ENCODE peak calls at places on chromosomes 16 and 17, in four cellular contexts. T, Q, H and O are unnamed samples.

GRCh38 chr17:38325221-38325851 is 18.4 kb downstream of the GPR179 start:
- DNase-seq in T (no peak), Q (no peak), H (no peak), O (no peak)

GRCh38 chr17:55384833-55385232 is 36.8 kb downstream of the MMD start:
- DNase-seq in T (no peak), Q (no peak), H (no peak), O (no peak)

GRCh38 chr17:10616502-10617119 is 40.5 kb downstream of the MYH3 start:
- DNase-seq in T (peak), Q (peak), H (peak), O (peak)

GRCh38 chr16:88865310-88865709 is 1.1 kb downstream of the PABPN1L start:
- DNase-seq in T (no peak), Q (no peak), H (no peak), O (no peak)

GRCh38 chr16:68486671-68487495 is 38.6 kb upstream of the SMPD3 start:
- DNase-seq in T (no peak), Q (no peak), H (no peak), O (peak)

GRCh38 chr16:49857423-49858181 is 1.7 kb upstream of the ZNF423 start:
- DNase-seq in T (peak), Q (peak), H (peak), O (peak)

GRCh38 chr16:76941091-76941490 is 249.9 kb upstream of the MON1B start:
- DNase-seq in T (no peak), Q (no peak), H (no peak), O (no peak)

GRCh38 chr17:76438906-76439305 is 14.0 kb downstream of the UBE2O start:
- DNase-seq in T (no peak), Q (no peak), H (no peak), O (no peak)

GRCh38 chr17:57448288-57449283 is 192.3 kb downstream of the MSI2 start:
- DNase-seq in T (no peak), Q (no peak), H (no peak), O (no peak)

GRCh38 chr17:80476877-80477646 is 655 bp upstream of the NPTX1 start:
- DNase-seq in T (no peak), Q (no peak), H (no peak), O (no peak)

GRCh38 chr16:3690991-3691720 is 26.2 kb downstream of the TRAP1 start:
- DNase-seq in T (no peak), Q (no peak), H (no peak), O (no peak)

GRCh38 chr16:23640959-23641765 is at the start of the genes DCTN5 and PALB2:
- DNase-seq in T (peak), Q (peak), H (peak), O (peak)

GRCh38 chr16:52439171-52439701 is 107.7 kb downstream of the TOX3 start:
- DNase-seq in T (no peak), Q (no peak), H (no peak), O (no peak)

GRCh38 chr17:78922876-78923498 is 2.2 kb downstream of the TIMP2 start:
- DNase-seq in T (no peak), Q (no peak), H (no peak), O (no peak)

GRCh38 chr16:89606006-89606405 is 7.4 kb upstream of the DPEP1 start:
- DNase-seq in T (no peak), Q (no peak), H (no peak), O (no peak)

GRCh38 chr17:79777844-79778503 is at the start of gene CBX2:
- DNase-seq in T (peak), Q (peak), H (peak), O (peak)

GRCh38 chr17:77371117-77371887 is 230.5 kb downstream of the SEC14L1 start:
- DNase-seq in T (no peak), Q (no peak), H (peak), O (no peak)

GRCh38 chr16:67022531-67023214 is 6.3 kb upstream of the CBFB start:
- DNase-seq in T (no peak), Q (no peak), H (peak), O (no peak)

GRCh38 chr16:79845734-79846135 is 245.2 kb upstream of the MAF start:
- DNase-seq in T (no peak), Q (no peak), H (no peak), O (no peak)

GRCh38 chr17:30556374-30557332 is 79.4 kb downstream of the GOSR1 start:
- DNase-seq in T (peak), Q (no peak), H (peak), O (no peak)

GRCh38 chr17:64683791-64684190 is 21.7 kb upstream of the SMURF2 start:
- DNase-seq in T (no peak), Q (no peak), H (no peak), O (no peak)

GRCh38 chr17:44375196-44376017 is 11.8 kb upstream of the FAM171A2 start:
- DNase-seq in T (peak), Q (no peak), H (no peak), O (no peak)

GRCh38 chr16:47713225-47713595 is 252.1 kb downstream of the PHKB start:
- DNase-seq in T (no peak), Q (no peak), H (no peak), O (no peak)

GRCh38 chr17:55440391-55440790 is 18.8 kb upstream of the MMD start:
- DNase-seq in T (no peak), Q (no peak), H (no peak), O (no peak)

GRCh38 chr17:50956409-50956749 is 90.2 kb upstream of the TOB1 start:
- DNase-seq in T (no peak), Q (no peak), H (no peak), O (no peak)

GRCh38 chr16:88867561-88868246 is 1.2 kb upstream of the PABPN1L start:
- DNase-seq in T (no peak), Q (no peak), H (no peak), O (no peak)

GRCh38 chr17:63124958-63125357 is 158.9 kb downstream of the TANC2 start:
- DNase-seq in T (no peak), Q (no peak), H (no peak), O (no peak)

GRCh38 chr17:57255182-57255775 is 1.0 kb upstream of the MSI2 start:
- DNase-seq in T (peak), Q (no peak), H (no peak), O (no peak)

GRCh38 chr17:30068465-30068864 is 48.2 kb upstream of the NSRP1 start:
- DNase-seq in T (no peak), Q (no peak), H (no peak), O (no peak)

GRCh38 chr16:55021595-55022475 is 91.2 kb downstream of the IRX5 start:
- DNase-seq in T (peak), Q (peak), H (no peak), O (peak)

GRCh38 chr16:62965831-62966230 is 929.6 kb upstream of the CDH8 start:
- DNase-seq in T (no peak), Q (no peak), H (no peak), O (no peak)

GRCh38 chr16:27529962-27530361 is 19.8 kb downstream of the GTF3C1 start:
- DNase-seq in T (no peak), Q (no peak), H (no peak), O (no peak)

GRCh38 chr17:75779250-75779986 is 5.2 kb upstream of the UNK start:
- DNase-seq in T (peak), Q (peak), H (peak), O (peak)

GRCh38 chr17:67999291-67999911 is 3.1 kb upstream of the C17orf58 start:
- DNase-seq in T (no peak), Q (no peak), H (no peak), O (no peak)

GRCh38 chr16:83653785-83654184 is 154.0 kb upstream of the HSBP1 start:
- DNase-seq in T (no peak), Q (no peak), H (no peak), O (no peak)

GRCh38 chr17:74527756-74528155 is 3.5 kb downstream of the CD300LB start:
- DNase-seq in T (no peak), Q (no peak), H (peak), O (no peak)

GRCh38 chr17:61946359-61946758 is 18.6 kb upstream of the INTS2 start:
- DNase-seq in T (no peak), Q (no peak), H (no peak), O (no peak)

GRCh38 chr16:82627811-82628339 is 1.1 kb downstream of the CDH13 start:
- DNase-seq in T (no peak), Q (no peak), H (peak), O (peak)

GRCh38 chr17:32159586-32160438 is 17.5 kb downstream of the RHOT1 start:
- DNase-seq in T (no peak), Q (no peak), H (no peak), O (no peak)

GRCh38 chr17:44826123-44826790 is 3.8 kb downstream of the GJC1 start:
- DNase-seq in T (no peak), Q (no peak), H (no peak), O (no peak)

GRCh38 chr17:5111402-5112204 is at the start of gene ZNF232:
- DNase-seq in T (peak), Q (peak), H (peak), O (peak)
- TF ChIP-seq POLR2A in T (peak), Q (peak), H (no peak), O (peak)

GRCh38 chr16:56851671-56852400 is 13.2 kb upstream of the SLC12A3 start:
- DNase-seq in T (no peak), Q (no peak), H (no peak), O (no peak)
- TF ChIP-seq CTCF in T (peak), Q (peak), H (no peak), O (no peak)

GRCh38 chr16:13036600-13036999 is 135.2 kb downstream of the SHISA9 start:
- DNase-seq in T (peak), Q (peak), H (peak), O (no peak)
- TF ChIP-seq POLR2A in T (no peak), Q (no peak), H (no peak), O (no peak)

GRCh38 chr17:14268264-14268663 is 31.6 kb upstream of the CDRT15 start:
- DNase-seq in T (no peak), Q (no peak), H (no peak), O (no peak)
- TF ChIP-seq CTCF in T (peak), Q (no peak), H (no peak), O (no peak)

DNA sequence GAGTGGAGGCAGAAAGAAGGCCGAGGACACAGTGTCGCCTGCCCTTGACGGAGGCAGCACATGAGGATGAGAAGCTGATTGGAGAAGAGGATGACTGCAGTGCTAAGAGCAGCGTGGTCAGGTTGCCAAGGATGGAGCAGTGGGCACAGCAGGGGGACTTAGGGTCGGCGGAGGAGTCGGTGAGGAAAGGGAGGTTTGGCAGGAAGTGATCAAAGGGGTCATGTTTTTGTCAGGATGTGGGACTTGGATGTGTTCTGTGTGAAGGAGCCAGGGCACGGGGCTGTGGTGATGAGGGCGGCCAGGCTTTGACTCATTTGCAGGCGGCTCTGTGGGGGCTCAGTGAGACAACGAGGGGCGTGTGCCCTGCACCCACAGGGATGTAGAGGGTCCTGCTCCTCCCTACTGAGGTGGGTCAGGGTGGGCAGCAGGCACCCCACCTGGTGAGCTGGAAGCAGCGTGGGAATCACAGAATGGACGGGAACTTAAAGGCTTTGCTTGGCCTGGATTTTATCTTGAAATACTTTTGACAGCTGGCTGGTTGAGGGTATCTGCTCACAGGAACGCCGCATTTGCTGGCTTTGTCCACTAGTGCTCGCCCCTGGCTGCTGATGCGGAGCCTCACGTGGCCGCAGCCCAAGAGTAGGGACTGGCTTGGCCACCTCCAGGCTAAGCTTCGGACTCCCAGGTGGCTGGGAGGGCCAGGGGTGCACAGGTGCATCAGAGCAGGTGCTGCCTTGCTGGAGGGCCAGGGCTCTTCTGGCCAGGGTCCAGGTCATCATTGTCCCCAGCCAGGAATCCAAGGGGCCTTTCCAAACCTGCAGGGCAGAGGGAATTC is 6.0 kb downstream of the MPG start:
- DNase-seq in T (no peak), Q (no peak), H (no peak), O (no peak)
- TF ChIP-seq POLR2A in T (no peak), Q (no peak), H (no peak), O (no peak)

GRCh38 chr16:8887952-8888560 is 5.9 kb downstream of the LITAFD start:
- DNase-seq in T (no peak), Q (no peak), H (peak), O (no peak)

GRCh38 chr16:8887438-8887765 is 5.3 kb downstream of the LITAFD start:
- DNase-seq in T (no peak), Q (no peak), H (no peak), O (no peak)

GRCh38 chr16:8886593-8887437 is 4.7 kb downstream of the LITAFD start:
- DNase-seq in T (no peak), Q (no peak), H (no peak), O (no peak)

GRCh38 chr16:8882725-8883377 is 700 bp downstream of the LITAFD start:
- DNase-seq in T (no peak), Q (no peak), H (no peak), O (no peak)

GRCh38 chr16:8885674-8886592 is 3.8 kb downstream of the LITAFD start:
- DNase-seq in T (no peak), Q (no peak), H (no peak), O (peak)
- TF ChIP-seq CTCF in T (peak), Q (no peak), H (no peak), O (no peak)

DNA sequence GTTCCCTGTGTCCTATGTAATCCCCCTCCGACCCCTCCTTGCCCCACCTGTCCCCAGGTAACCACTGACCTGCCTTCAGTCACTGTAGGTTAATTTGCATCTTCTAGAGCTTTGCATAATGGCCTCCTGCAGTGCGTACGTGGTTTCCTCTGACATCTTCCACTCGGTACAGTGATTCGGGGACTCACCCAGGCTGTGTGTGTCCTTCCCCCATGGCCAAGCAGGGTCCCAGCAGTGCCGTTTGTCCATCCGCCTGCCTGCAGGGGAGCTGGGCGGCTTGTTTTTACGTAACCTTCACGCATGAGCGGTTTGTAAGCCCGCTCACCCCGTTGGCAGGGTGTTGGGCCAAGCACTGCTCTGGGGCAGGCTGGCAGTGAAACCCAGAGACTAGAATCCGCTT is 7.9 kb downstream of the MAPK8IP3 start:
- DNase-seq in T (no peak), Q (no peak), H (no peak), O (peak)
- TF ChIP-seq POLR2A in T (no peak), Q (no peak), H (no peak), O (no peak)

GRCh38 chr16:70455910-70456309 is 1.5 kb downstream of the FCSK start:
- DNase-seq in T (no peak), Q (no peak), H (no peak), O (no peak)
- TF ChIP-seq CTCF in T (no peak), Q (peak), H (no peak), O (no peak)

GRCh38 chr16:30525844-30526136 is 576 bp downstream of the ZNF768 start:
- DNase-seq in T (no peak), Q (no peak), H (no peak), O (no peak)

GRCh38 chr16:30526137-30526822 is at the start of gene ZNF768:
- DNase-seq in T (peak), Q (peak), H (no peak), O (peak)

GRCh38 chr16:30528799-30529457 is 2.6 kb upstream of the ZNF768 start:
- DNase-seq in T (no peak), Q (no peak), H (no peak), O (no peak)

GRCh38 chr16:30527635-30528178 is 1.3 kb upstream of the ZNF768 start:
- DNase-seq in T (no peak), Q (no peak), H (peak), O (peak)

DNA sequence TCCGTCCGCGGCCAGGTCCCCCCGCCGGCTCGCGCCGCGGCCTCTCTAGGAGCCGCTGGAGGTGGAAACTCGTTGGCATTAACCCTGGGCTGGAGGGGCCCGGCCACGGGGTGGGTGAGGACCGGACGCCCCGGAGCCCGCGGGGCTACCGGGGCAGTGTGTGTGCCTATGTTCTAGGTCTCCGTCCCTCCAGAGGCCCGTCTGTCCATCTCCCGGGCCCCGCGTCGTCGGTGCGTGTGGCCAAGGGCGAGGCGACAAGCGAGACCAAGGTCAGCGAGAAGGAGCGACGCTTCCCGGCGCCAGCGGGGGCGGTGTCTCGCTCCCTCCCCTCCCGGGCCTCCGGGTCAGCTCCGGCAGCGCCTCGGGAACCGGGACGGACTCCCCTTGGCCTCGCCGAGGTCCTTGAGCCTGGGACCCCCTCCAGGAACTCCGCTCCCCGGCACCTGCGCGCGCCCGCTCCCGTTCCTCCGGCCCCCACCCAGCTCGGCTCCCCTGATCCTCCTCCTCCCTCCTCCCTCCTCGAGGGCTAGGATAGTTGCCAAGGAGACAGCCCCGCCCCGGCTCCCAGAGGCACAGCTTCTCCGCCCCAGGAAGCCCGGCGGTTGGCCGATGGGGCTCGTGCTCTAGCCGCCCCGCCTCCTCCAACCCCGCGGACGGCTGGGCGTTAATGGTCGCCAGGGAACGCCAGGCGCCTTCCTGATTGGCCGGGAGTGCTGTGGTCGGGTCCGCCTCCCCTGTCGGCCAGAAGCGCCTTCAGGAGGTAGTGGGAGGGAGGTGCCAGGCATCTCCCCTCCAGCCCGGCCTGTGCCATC is 663 bp upstream of the ZNF768 start:
- DNase-seq in T (peak), Q (peak), H (peak), O (peak)
- TF ChIP-seq POLR2A in T (no peak), Q (peak), H (no peak), O (peak)

GRCh38 chr16:56534847-56535383 is 15.1 kb upstream of the BBS2 start:
- DNase-seq in T (no peak), Q (no peak), H (no peak), O (no peak)

GRCh38 chr16:56530872-56531271 is 11.0 kb upstream of the BBS2 start:
- DNase-seq in T (no peak), Q (no peak), H (no peak), O (no peak)

GRCh38 chr16:56538331-56538730 is 18.5 kb upstream of the BBS2 start:
- DNase-seq in T (no peak), Q (no peak), H (no peak), O (no peak)

GRCh38 chr16:56532714-56533113 is 12.9 kb upstream of the BBS2 start:
- DNase-seq in T (no peak), Q (no peak), H (no peak), O (no peak)
- TF ChIP-seq CTCF in T (no peak), Q (no peak), H (no peak), O (no peak)